ENCODE peak calls at places on chromosome 1, in seven cellular contexts. C, A, W, S, B, K and Z are unnamed samples.

GRCh38 chr1:209839875-209840491 is 12.2 kb downstream of the UTP25 start:
- DNase-seq in S (no peak), K (peak; percentile 79), C (peak; percentile 97), W (no peak), B (peak; percentile 88), A (peak; percentile 97), Z (peak; percentile 91)

GRCh38 chr1:23007106-23007505 is 8.5 kb downstream of the TEX46 start:
- DNase-seq in S (no peak), C (no peak), W (no peak), B (no peak), K (no peak), A (no peak), Z (no peak)

GRCh38 chr1:47571952-47572351 is 134.1 kb downstream of the FOXD2 start:
- DNase-seq in S (no peak), W (no peak), K (no peak), C (no peak), A (no peak), B (no peak), Z (no peak)

GRCh38 chr1:42676534-42677087 is 5.6 kb upstream of the YBX1 start:
- DNase-seq in S (no peak), K (no peak), A (no peak), B (no peak), C (no peak), W (no peak), Z (no peak)

GRCh38 chr1:99855914-99856450 is 5.8 kb downstream of the AGL start:
- DNase-seq in B (no peak), A (no peak), K (no peak), S (no peak), W (no peak), C (peak; percentile 36), Z (no peak)

GRCh38 chr1:214683596-214683995 is 80.6 kb downstream of the CENPF start:
- DNase-seq in A (no peak), W (no peak), C (no peak), K (peak; percentile 59), S (no peak), B (peak; percentile 36), Z (no peak)

GRCh38 chr1:221714227-221715116 is 27.4 kb downstream of the DUSP10 start:
- DNase-seq in K (no peak), S (peak; percentile 4), W (no peak), B (peak; percentile 89), C (no peak), A (no peak), Z (peak; percentile 77)

GRCh38 chr1:12514597-12514996 is 103.4 kb downstream of the DHRS3 start:
- DNase-seq in K (no peak), A (no peak), W (no peak), B (no peak), C (no peak), S (no peak), Z (no peak)

GRCh38 chr1:174799136-174799479 is 200.6 kb upstream of the CACYBP start:
- DNase-seq in B (no peak), S (no peak), W (no peak), C (no peak), A (no peak), K (no peak), Z (no peak)

GRCh38 chr1:245896258-245896657 is 610.8 kb downstream of the SMYD3 start:
- DNase-seq in W (no peak), B (no peak), A (no peak), K (no peak), S (no peak), C (no peak), Z (no peak)

GRCh38 chr1:27949027-27949426 is 10.7 kb upstream of the XKR8 start:
- DNase-seq in S (no peak), C (no peak), K (no peak), A (no peak), W (no peak), B (no peak), Z (no peak)

GRCh38 chr1:67893126-67893495 is 59.8 kb upstream of the GNG12 start:
- DNase-seq in K (no peak), C (no peak), W (no peak), A (no peak), S (no peak), B (no peak), Z (no peak)

GRCh38 chr1:241063281-241063680 is 293.7 kb downstream of the RGS7 start:
- DNase-seq in W (no peak), S (no peak), B (no peak), K (no peak), A (no peak), C (no peak), Z (no peak)

GRCh38 chr1:174445817-174446216 is 1.9 kb upstream of the GPR52 start:
- DNase-seq in K (no peak), S (no peak), W (no peak), A (no peak), B (no peak), C (no peak), Z (no peak)

GRCh38 chr1:9242338-9242969 is 7.9 kb downstream of the H6PD start:
- DNase-seq in C (peak; percentile 70), A (peak; percentile 65), W (no peak), B (no peak), K (no peak), S (peak; percentile 52), Z (peak; percentile 85)

GRCh38 chr1:39490596-39491145 is 765 bp upstream of the BMP8A start:
- DNase-seq in B (no peak), A (no peak), W (no peak), C (no peak), S (peak; percentile 63), K (no peak), Z (no peak)

GRCh38 chr1:41454406-41454805 is 30.1 kb downstream of the EDN2 start:
- DNase-seq in C (no peak), W (no peak), B (peak; percentile 48), K (no peak), S (no peak), A (no peak), Z (peak; percentile 51)

GRCh38 chr1:53450225-53450624 is 9.0 kb upstream of the DMRTB1 start:
- DNase-seq in S (no peak), A (no peak), C (no peak), W (no peak), K (no peak), B (peak; percentile 16), Z (no peak)

GRCh38 chr1:246773213-246773641 is 49.0 kb downstream of the SCCPDH start:
- DNase-seq in K (no peak), A (no peak), B (no peak), C (no peak), W (no peak), S (no peak), Z (no peak)